ENCODE peak calls at places on chromosomes 5 and 9, in ten cellular contexts. K is upper lobe of left lung, Z is GM12891, Q is HepG2, X is sigmoid colon, F is SK-N-SH, P is breast epithelium, E is HCT116, N is stomach, R is prostate gland. J is an unnamed sample.

GRCh38 chr5:58925627-58926545 is 343.0 kb downstream of the RAB3C start:
- DNase-seq in E (no peak), F (no peak), X (no peak), Q (no peak), R (no peak), N (no peak), K (no peak), Z (no peak), P (no peak), J (no peak)

GRCh38 chr9:125886365-125886764 is 139.2 kb downstream of the PBX3 start:
- DNase-seq in F (no peak), P (no peak), N (no peak), Q (no peak), K (no peak), R (no peak), Z (no peak), X (no peak), E (no peak), J (no peak)

GRCh38 chr9:97907632-97908031 is 14.7 kb downstream of the TRMO start:
- DNase-seq in N (no peak), Z (no peak), F (no peak), Q (no peak), K (no peak), X (no peak), R (no peak), E (no peak), P (no peak), J (no peak)

GRCh38 chr5:1517838-1518237 is 5.9 kb downstream of the LPCAT1 start:
- DNase-seq in N (peak), E (no peak), Q (no peak), K (peak), F (no peak), P (peak), Z (no peak), X (peak), R (no peak), J (no peak)

GRCh38 chr5:22044229-22044628 is 808.9 kb downstream of the CDH12 start:
- DNase-seq in K (no peak), N (no peak), X (no peak), R (no peak), P (no peak), E (no peak), Z (no peak), Q (no peak), F (no peak), J (no peak)

GRCh38 chr5:59999056-59999455 is 105.5 kb upstream of the PDE4D start:
- DNase-seq in F (no peak), Q (no peak), K (no peak), X (no peak), N (no peak), Z (no peak), R (no peak), P (no peak), E (no peak), J (no peak)

GRCh38 chr9:38039090-38039906 is 29.7 kb downstream of the SHB start:
- DNase-seq in X (no peak), P (no peak), K (peak), N (no peak), F (peak), R (no peak), Q (no peak), Z (no peak), E (peak), J (no peak)

GRCh38 chr9:111572945-111573604 is 26.4 kb downstream of the PTGR1 start:
- DNase-seq in P (no peak), R (no peak), X (no peak), Q (no peak), F (no peak), E (no peak), N (no peak), K (no peak), Z (no peak), J (no peak)

GRCh38 chr5:58458851-58459275 is 1.0 kb downstream of the PLK2 start:
- DNase-seq in Z (no peak), R (no peak), F (peak), X (no peak), N (no peak), P (no peak), Q (peak), E (peak), K (no peak), J (no peak)

GRCh38 chr9:99085949-99086948 is 18.7 kb upstream of the TGFBR1 start:
- DNase-seq in N (no peak), K (no peak), P (no peak), R (no peak), F (no peak), Z (no peak), Q (no peak), X (no peak), E (no peak), J (no peak)

GRCh38 chr5:154157483-154158378 is 32.8 kb upstream of the GALNT10 start:
- DNase-seq in F (no peak), R (peak), N (no peak), Q (no peak), Z (no peak), X (no peak), K (no peak), E (no peak), P (no peak), J (no peak)

GRCh38 chr9:84107995-84108394 is 127.4 kb downstream of the RMI1 start:
- DNase-seq in X (no peak), P (no peak), E (no peak), F (no peak), Q (no peak), Z (no peak), R (no peak), N (no peak), K (no peak), J (no peak)

GRCh38 chr5:60492958-60493357 is 207.0 kb downstream of the DEPDC1B start:
- DNase-seq in R (no peak), X (no peak), Q (peak), N (no peak), Z (no peak), F (no peak), E (no peak), P (no peak), K (no peak), J (no peak)

GRCh38 chr5:154850255-154851062 is at the start of gene FAXDC2:
- DNase-seq in X (peak), N (peak), E (no peak), K (no peak), Z (peak), P (peak), Q (peak), R (peak), F (peak), J (no peak)

GRCh38 chr9:1869843-1870242 is 145.3 kb upstream of the SMARCA2 start:
- DNase-seq in F (peak), E (peak), R (peak), X (no peak), K (no peak), Q (peak), Z (no peak), N (no peak), P (no peak), J (no peak)

GRCh38 chr9:130579738-130580463 is 524 bp downstream of the FUBP3 start:
- DNase-seq in F (no peak), N (no peak), R (no peak), P (no peak), Q (no peak), K (no peak), X (no peak), E (no peak), Z (no peak), J (no peak)

GRCh38 chr9:105064248-105065118 is 136.5 kb upstream of the ABCA1 start:
- DNase-seq in P (peak), F (peak), K (peak), N (peak), Z (no peak), E (no peak), R (peak), Q (peak), X (peak), J (no peak)

GRCh38 chr5:43661102-43661501 is 58.1 kb downstream of the NNT start:
- DNase-seq in E (peak), R (peak), F (peak), P (no peak), K (no peak), X (no peak), N (no peak), Z (no peak), Q (peak), J (no peak)

GRCh38 chr9:33517373-33517772 is 6.7 kb upstream of the ANKRD18B start:
- DNase-seq in X (no peak), E (no peak), R (no peak), K (no peak), F (peak), N (no peak), Q (peak), Z (no peak), P (no peak), J (no peak)

GRCh38 chr9:78029601-78030552 is 1.7 kb downstream of the GNAQ start:
- DNase-seq in R (peak), E (no peak), Q (no peak), F (no peak), Z (no peak), P (no peak), X (peak), K (no peak), N (no peak), J (no peak)

GRCh38 chr5:42876375-42876844 is 64.7 kb upstream of the SELENOP start:
- DNase-seq in X (no peak), F (no peak), R (no peak), N (no peak), E (no peak), K (no peak), P (no peak), Q (no peak), Z (no peak), J (no peak)

GRCh38 chr5:77518304-77518703 is 26.2 kb upstream of the WDR41 start:
- DNase-seq in K (no peak), X (no peak), Z (no peak), F (peak), Q (peak), N (no peak), E (peak), P (no peak), R (no peak), J (no peak)

GRCh38 chr5:141419074-141419880 is 1.6 kb upstream of the PCDHGA11 start:
- DNase-seq in R (no peak), N (no peak), Z (no peak), P (no peak), E (no peak), F (no peak), X (no peak), Q (no peak), K (peak), J (no peak)

GRCh38 chr9:132632426-132632825 is 37.4 kb downstream of the DDX31 start:
- DNase-seq in X (no peak), E (no peak), Z (no peak), N (no peak), F (no peak), K (no peak), Q (no peak), P (no peak), R (no peak), J (no peak)
- TF ChIP-seq POLR2AphosphoS5 in X (no peak), E (no peak), Z (no peak), N (no peak), F (no peak), K (no peak), Q (no peak), P (no peak), R (no peak), J (no peak)

DNA sequence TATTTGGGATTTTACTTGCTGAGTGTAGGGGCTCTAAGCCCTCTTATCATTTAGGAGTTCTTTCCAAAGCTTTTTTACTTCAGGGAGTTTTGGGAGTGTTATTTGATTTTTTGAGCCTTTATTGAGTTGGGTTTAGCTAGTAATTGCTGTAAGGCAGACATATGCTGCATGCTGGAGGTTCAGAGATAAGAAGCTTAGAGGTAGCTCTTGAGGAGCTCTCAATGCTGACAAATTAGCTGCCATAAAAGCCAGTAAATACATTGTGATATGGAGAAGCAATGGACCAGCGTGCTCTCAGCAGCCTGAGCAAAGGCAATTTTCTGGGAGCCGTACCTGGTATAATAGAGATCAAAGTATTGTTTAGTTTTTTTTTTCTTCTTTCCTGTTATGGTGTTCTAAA is 11.6 kb downstream of the ARHGEF28 start:
- DNase-seq in Z (no peak), R (no peak), X (no peak), P (no peak), E (no peak), F (no peak), K (no peak), Q (no peak), N (no peak), J (no peak)
- TF ChIP-seq POLR2AphosphoS5 in Z (no peak), R (no peak), X (no peak), P (no peak), E (no peak), F (no peak), K (no peak), Q (no peak), N (no peak), J (no peak)

GRCh38 chr9:134932171-134932570 is 14.5 kb upstream of the FCN1 start:
- DNase-seq in K (no peak), P (no peak), N (no peak), Z (no peak), F (no peak), Q (no peak), X (no peak), R (no peak), E (no peak), J (no peak)

GRCh38 chr9:134932656-134933055 is 14.9 kb upstream of the FCN1 start:
- DNase-seq in E (no peak), R (no peak), K (no peak), F (no peak), N (no peak), X (no peak), Q (no peak), P (no peak), Z (no peak), J (no peak)

GRCh38 chr9:134929560-134930158 is 11.9 kb upstream of the FCN1 start:
- DNase-seq in N (no peak), Q (no peak), E (no peak), X (peak), R (no peak), Z (no peak), P (no peak), F (no peak), K (no peak), J (no peak)

GRCh38 chr9:134930404-134930803 is 12.7 kb upstream of the FCN1 start:
- DNase-seq in R (no peak), N (no peak), P (no peak), E (no peak), K (no peak), X (no peak), F (no peak), Q (no peak), Z (no peak), J (no peak)

GRCh38 chr9:134928796-134929559 is 11.3 kb upstream of the FCN1 start:
- DNase-seq in K (no peak), F (no peak), N (no peak), R (no peak), P (no peak), E (no peak), Z (no peak), X (peak), Q (no peak), J (no peak)
- TF ChIP-seq POLR2AphosphoS5 in K (no peak), F (no peak), N (no peak), R (no peak), P (no peak), E (no peak), Z (no peak), X (no peak), Q (no peak), J (no peak)

GRCh38 chr5:40833712-40834229 is 1.3 kb downstream of the RPL37 start:
- DNase-seq in R (no peak), F (no peak), N (no peak), X (no peak), K (no peak), P (no peak), Q (no peak), E (no peak), Z (no peak), J (no peak)
- TF ChIP-seq POLR2AphosphoS5 in R (no peak), F (no peak), N (no peak), X (no peak), K (no peak), P (no peak), Q (no peak), E (no peak), Z (no peak), J (peak)

GRCh38 chr9:136007276-136007675 is 46.1 kb upstream of the UBAC1 start:
- DNase-seq in K (peak), Z (no peak), N (no peak), F (no peak), E (no peak), Q (no peak), P (no peak), R (no peak), X (no peak), J (no peak)
- TF ChIP-seq POLR2AphosphoS5 in K (no peak), Z (no peak), N (no peak), F (no peak), E (no peak), Q (no peak), P (no peak), R (no peak), X (no peak), J (no peak)

GRCh38 chr9:123469231-123469630 is 113.2 kb downstream of the CRB2 start:
- DNase-seq in Z (no peak), E (no peak), Q (no peak), F (no peak), R (no peak), X (no peak), N (no peak), K (no peak), P (no peak), J (no peak)

GRCh38 chr9:123470991-123471770 is 115.2 kb downstream of the CRB2 start:
- DNase-seq in R (no peak), Z (no peak), P (no peak), X (no peak), K (no peak), Q (no peak), E (no peak), N (no peak), F (no peak), J (no peak)

GRCh38 chr9:123470121-123470851 is 114.3 kb downstream of the CRB2 start:
- DNase-seq in N (no peak), X (no peak), R (no peak), K (no peak), E (no peak), P (no peak), Z (no peak), Q (peak), F (no peak), J (no peak)

GRCh38 chr9:123473226-123473625 is 117.2 kb downstream of the CRB2 start:
- DNase-seq in K (no peak), N (no peak), Q (no peak), Z (no peak), R (no peak), F (peak), P (no peak), E (no peak), X (no peak), J (no peak)

GRCh38 chr9:123471843-123472570 is 116.0 kb downstream of the CRB2 start:
- DNase-seq in Q (no peak), E (no peak), Z (no peak), F (no peak), R (no peak), K (no peak), N (no peak), P (no peak), X (no peak), J (no peak)
- TF ChIP-seq POLR2AphosphoS5 in Q (no peak), E (no peak), Z (no peak), F (no peak), R (no peak), K (no peak), N (no peak), P (no peak), X (no peak), J (no peak)

DNA sequence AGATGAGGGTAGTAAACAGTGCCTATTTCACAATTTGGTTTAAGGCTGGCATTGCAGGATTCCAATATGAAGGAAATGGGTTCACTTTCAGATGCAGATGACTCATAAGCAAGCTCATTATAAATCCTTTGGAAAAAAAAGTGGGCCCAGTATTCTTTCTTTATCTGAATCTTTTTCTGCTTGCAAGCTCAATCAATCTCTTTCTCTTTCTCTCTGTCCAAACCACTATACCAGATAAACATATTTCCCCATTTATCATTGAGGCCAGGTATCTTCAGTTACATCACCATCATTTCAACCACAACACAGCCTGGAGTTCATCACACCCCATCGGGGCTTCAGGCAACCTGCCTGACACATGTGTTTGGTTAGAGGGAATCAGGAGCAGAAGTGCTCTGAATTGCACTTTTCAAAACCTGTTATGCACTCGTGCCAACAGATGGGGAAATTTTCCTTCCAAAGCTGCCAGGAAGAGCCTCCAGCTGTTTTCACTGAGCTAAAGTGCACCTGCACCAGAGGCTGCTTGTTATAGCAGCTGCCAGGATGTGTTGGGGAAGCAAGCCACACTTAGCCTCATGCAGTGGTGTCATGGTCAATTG is 30.0 kb upstream of the MAMDC2 start:
- DNase-seq in F (peak), X (peak), E (no peak), P (no peak), N (no peak), R (no peak), K (no peak), Z (no peak), Q (no peak), J (no peak)
- TF ChIP-seq POLR2AphosphoS5 in F (peak), X (peak), E (no peak), P (peak), N (no peak), R (no peak), K (no peak), Z (no peak), Q (no peak), J (no peak)

GRCh38 chr9:135273077-135273476 is 185.6 kb downstream of the OLFM1 start:
- DNase-seq in K (no peak), Q (no peak), F (no peak), Z (no peak), P (no peak), R (no peak), X (no peak), N (no peak), E (no peak), J (no peak)
- TF ChIP-seq POLR2AphosphoS5 in K (no peak), Q (no peak), F (no peak), Z (no peak), P (no peak), R (no peak), X (no peak), N (no peak), E (no peak), J (no peak)

GRCh38 chr9:112719696-112720095 is 1.8 kb upstream of the INIP start:
- DNase-seq in F (no peak), K (no peak), Q (no peak), R (no peak), E (no peak), N (no peak), X (no peak), Z (no peak), P (no peak), J (no peak)
- TF ChIP-seq POLR2AphosphoS5 in F (no peak), K (no peak), Q (no peak), R (no peak), E (no peak), N (no peak), X (no peak), Z (no peak), P (no peak), J (no peak)

J was measured in GM12892.